ENCODE peak calls at places on chromosomes 16 and 17, in ten cellular contexts. F is left ventricle myocardium inferior; I is mucosa of descending colon; J is heart left ventricle; W is upper lobe of right lung; B is PC-3; O is CD8-positive, alpha-beta memory T cell; Q is colonic mucosa; D is brain microvascular endothelial cell; H is tibial nerve. N is an unnamed sample.
A peak's percentile ranks its signal among the peaks of the same experiment; 100 is the strongest.

GRCh38 chr16:20611350-20611902 is 35.3 kb upstream of the ACSM2B start:
- DNase-seq in F (peak; percentile 58), I (no peak), J (peak; percentile 58), W (peak; percentile 78), B (no peak), O (no peak), Q (no peak), D (no peak), H (no peak), N (no peak)

GRCh38 chr17:17372856-17373520 is 69.8 kb downstream of the NT5M start:
- DNase-seq in F (no peak), I (no peak), J (no peak), W (peak; percentile 40), B (no peak), O (no peak), Q (no peak), D (no peak), H (no peak), N (no peak)

GRCh38 chr16:84312783-84313382 is 18.2 kb downstream of the WFDC1 start:
- DNase-seq in F (no peak), I (peak; percentile 86), J (no peak), W (peak; percentile 69), B (peak; percentile 24), O (no peak), Q (peak; percentile 83), D (no peak), H (no peak), N (no peak)

GRCh38 chr17:10792156-10792555 is 11.7 kb downstream of the TMEM238L start:
- DNase-seq in F (no peak), I (peak; percentile 68), J (no peak), W (no peak), B (no peak), O (no peak), Q (no peak), D (no peak), H (no peak), N (no peak)

GRCh38 chr16:54651851-54652770 is 278.6 kb upstream of the IRX5 start:
- DNase-seq in F (no peak), I (no peak), J (no peak), W (no peak), B (no peak), O (no peak), Q (no peak), D (no peak), H (no peak), N (no peak)

GRCh38 chr16:57477531-57478202 is 8.6 kb downstream of the DOK4 start:
- DNase-seq in F (no peak), I (no peak), J (no peak), W (peak; percentile 66), B (no peak), O (no peak), Q (no peak), D (no peak), H (no peak), N (no peak)

GRCh38 chr16:17224859-17225258 is 245.9 kb downstream of the XYLT1 start:
- DNase-seq in F (peak; percentile 30), I (no peak), J (peak; percentile 63), W (no peak), B (no peak), O (peak; percentile 45), Q (peak; percentile 50), D (no peak), H (peak; percentile 44), N (no peak)

GRCh38 chr16:24635900-24636610 is 93.4 kb upstream of the TNRC6A start:
- DNase-seq in F (peak; percentile 70), I (peak; percentile 56), J (peak; percentile 74), W (peak; percentile 76), B (peak; percentile 88), O (no peak), Q (peak; percentile 61), D (peak; percentile 86), H (peak; percentile 76), N (no peak)

DNA sequence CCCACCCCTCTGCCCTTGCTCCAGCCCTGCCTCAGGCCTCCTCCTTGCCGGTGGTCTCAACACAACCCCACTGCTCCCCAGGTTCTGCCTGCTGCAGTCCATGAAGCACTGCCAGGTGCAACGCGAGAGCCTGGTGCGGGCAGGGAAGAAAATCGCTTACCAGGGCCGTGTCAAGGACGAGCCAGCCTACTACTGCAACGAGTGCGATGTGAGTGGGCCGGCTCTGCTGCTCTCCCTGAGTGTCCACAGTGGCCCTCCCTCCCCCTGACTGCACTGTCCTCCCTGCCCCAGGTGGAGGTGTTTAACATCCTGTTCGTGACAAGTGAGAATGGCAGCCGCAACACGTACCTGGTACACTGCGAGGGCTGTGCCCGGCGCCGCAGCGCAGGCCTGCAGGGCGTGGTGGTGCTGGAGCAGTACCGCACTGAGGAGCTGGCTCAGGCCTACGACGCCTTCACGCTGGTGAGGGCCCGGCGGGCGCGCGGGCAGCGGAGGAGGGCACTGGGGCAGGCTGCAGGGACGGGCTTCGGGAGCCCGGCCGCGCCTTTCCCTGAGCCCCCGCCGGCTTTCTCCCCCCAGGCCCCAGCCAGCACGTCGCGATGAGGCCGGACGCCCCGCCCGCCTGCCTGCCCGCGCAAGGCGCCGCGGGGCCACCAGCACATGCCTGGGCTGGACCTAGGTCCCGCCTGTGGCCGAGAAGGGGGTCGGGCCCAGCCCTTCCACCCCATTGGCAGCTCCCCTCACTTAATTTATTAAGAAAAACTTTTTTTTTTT is 1.8 kb upstream of the TMEM88 start:
- DNase-seq in F (no peak), I (no peak), J (no peak), W (peak; percentile 65), B (no peak), O (no peak), Q (no peak), D (no peak), H (no peak), N (no peak)
- H3K36me3 ChIP-seq in F (peaks cover 52% of the 10 kb centered on the region), I (peaks cover 15% of the 10 kb centered on the region), J (peaks cover 55% of the 10 kb centered on the region), W (peaks cover 52% of the 10 kb centered on the region), B (peaks cover 8% of the 10 kb centered on the region), O (peaks cover 4% of the 10 kb centered on the region), Q (peaks cover 20% of the 10 kb centered on the region), D (peaks cover 44% of the 10 kb centered on the region), H (peaks cover 54% of the 10 kb centered on the region), N (peaks cover 30% of the 10 kb centered on the region)

DNA sequence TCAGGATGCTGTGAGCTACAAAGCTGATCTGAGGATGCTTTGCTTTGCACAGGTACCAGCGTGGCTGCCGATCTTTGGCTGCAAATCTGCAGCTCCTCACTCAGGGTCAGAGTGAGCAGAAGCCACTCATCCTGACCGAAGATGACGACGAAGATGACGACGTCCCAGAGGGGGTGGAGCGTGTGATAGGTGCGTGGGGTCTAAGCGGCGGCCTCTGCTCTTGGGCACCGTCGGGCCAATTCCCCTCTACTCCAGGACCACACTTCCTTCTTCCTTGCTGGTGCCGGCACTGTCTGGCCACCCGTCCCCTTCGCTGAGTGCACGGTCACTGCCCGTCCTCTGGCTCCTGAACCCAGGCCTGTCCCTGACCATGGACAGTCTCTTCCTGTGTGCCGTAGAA is 34.0 kb downstream of the ZNF750 start:
- DNase-seq in F (no peak), I (peak; percentile 8), J (peak; percentile 25), W (no peak), B (no peak), O (no peak), Q (no peak), D (no peak), H (no peak), N (no peak)
- H3K36me3 ChIP-seq in F (peaks cover 17% of the 10 kb centered on the region), I (no peaks in the 10 kb centered on the region), J (peaks cover 15% of the 10 kb centered on the region), W (peaks cover 11% of the 10 kb centered on the region), B (no peaks in the 10 kb centered on the region), O (peaks cover 4% of the 10 kb centered on the region), Q (no peaks in the 10 kb centered on the region), D (no peaks in the 10 kb centered on the region), H (peaks cover 49% of the 10 kb centered on the region), N (peaks cover 19% of the 10 kb centered on the region)

GRCh38 chr16:28876973-28877641 is 1.2 kb upstream of the ATP2A1 start:
- DNase-seq in F (no peak), I (no peak), J (no peak), W (no peak), B (no peak), O (no peak), Q (no peak), D (no peak), H (no peak), N (no peak)

GRCh38 chr16:28877642-28877975 is 679 bp upstream of the ATP2A1 start:
- DNase-seq in F (no peak), I (no peak), J (no peak), W (no peak), B (no peak), O (no peak), Q (no peak), D (no peak), H (no peak), N (no peak)

GRCh38 chr16:28874406-28874805 is 3.9 kb upstream of the ATP2A1 start:
- DNase-seq in F (no peak), I (no peak), J (no peak), W (no peak), B (no peak), O (no peak), Q (no peak), D (no peak), H (no peak), N (no peak)

GRCh38 chr16:28875134-28876015 is 2.9 kb upstream of the ATP2A1 start:
- DNase-seq in F (no peak), I (no peak), J (no peak), W (no peak), B (no peak), O (no peak), Q (no peak), D (no peak), H (no peak), N (no peak)

GRCh38 chr16:28876016-28876659 is 2.1 kb upstream of the ATP2A1 start:
- DNase-seq in F (no peak), I (no peak), J (no peak), W (no peak), B (no peak), O (no peak), Q (no peak), D (no peak), H (no peak), N (no peak)
- H3K36me3 ChIP-seq in F (peaks cover 36% of the 10 kb centered on the region), I (no peaks in the 10 kb centered on the region), J (peaks cover 25% of the 10 kb centered on the region), W (peaks cover 15% of the 10 kb centered on the region), B (no peaks in the 10 kb centered on the region), O (no peaks in the 10 kb centered on the region), Q (no peaks in the 10 kb centered on the region), D (peaks cover 23% of the 10 kb centered on the region), H (peaks cover 48% of the 10 kb centered on the region), N (peaks cover 9% of the 10 kb centered on the region)

GRCh38 chr17:80367510-80367909 is 47.5 kb upstream of the ENDOV start:
- DNase-seq in F (no peak), I (no peak), J (no peak), W (no peak), B (no peak), O (no peak), Q (no peak), D (no peak), H (no peak), N (no peak)

GRCh38 chr17:80364091-80364691 is 50.8 kb upstream of the ENDOV start:
- DNase-seq in F (no peak), I (no peak), J (peak; percentile 27), W (no peak), B (peak; percentile 45), O (no peak), Q (no peak), D (no peak), H (no peak), N (no peak)

GRCh38 chr17:80365001-80365965 is 49.7 kb upstream of the ENDOV start:
- DNase-seq in F (no peak), I (no peak), J (peak; percentile 13), W (no peak), B (no peak), O (no peak), Q (no peak), D (no peak), H (no peak), N (no peak)

GRCh38 chr17:80363518-80364090 is 51.4 kb upstream of the ENDOV start:
- DNase-seq in F (no peak), I (no peak), J (peak; percentile 22), W (no peak), B (no peak), O (no peak), Q (no peak), D (no peak), H (no peak), N (no peak)

GRCh38 chr17:80365983-80366382 is 49.0 kb upstream of the ENDOV start:
- DNase-seq in F (no peak), I (no peak), J (no peak), W (no peak), B (no peak), O (no peak), Q (no peak), D (no peak), H (no peak), N (no peak)
- H3K36me3 ChIP-seq in F (peaks cover 98% of the 10 kb centered on the region), I (peaks cover 31% of the 10 kb centered on the region), J (peaks cover 100% of the 10 kb centered on the region), W (peaks cover 100% of the 10 kb centered on the region), B (peaks cover 64% of the 10 kb centered on the region), O (peaks cover 88% of the 10 kb centered on the region), Q (peaks cover 48% of the 10 kb centered on the region), D (peaks cover 67% of the 10 kb centered on the region), H (peaks cover 94% of the 10 kb centered on the region), N (peaks cover 99% of the 10 kb centered on the region)